ENCODE peak calls at places on chromosomes 13 and 19, in five cellular contexts. E is NCI-H2081; J is adrenal gland; B is neuronal stem cell; A is CD4-positive, CD25-positive, alpha-beta regulatory T cell. C is an unnamed sample.

GRCh38 chr19:38644719-38645118 is 2.7 kb upstream of the ACTN4 start:
- DNase-seq in E (no peak), J (no peak), B (no peak), A (no peak), C (no peak)

GRCh38 chr19:1647664-1648155 is 4.7 kb downstream of the TCF3 start:
- DNase-seq in E (no peak), J (no peak), B (no peak), A (no peak), C (no peak)

GRCh38 chr13:83955011-83955410 is 72.7 kb upstream of the SLITRK1 start:
- DNase-seq in E (no peak), J (no peak), B (no peak), A (no peak), C (no peak)

GRCh38 chr19:48469056-48469881 is at the start of gene CYTH2:
- DNase-seq in E (peak), J (peak), B (peak), A (peak), C (peak)

GRCh38 chr19:15210323-15210774 is 9.6 kb upstream of the NOTCH3 start:
- DNase-seq in E (no peak), J (peak), B (no peak), A (no peak), C (peak)

GRCh38 chr19:23345838-23346237 is 49.4 kb downstream of the ZNF91 start:
- DNase-seq in E (no peak), J (no peak), B (no peak), A (no peak), C (no peak)

GRCh38 chr13:114142137-114142550 is 9.7 kb upstream of the RASA3 start:
- DNase-seq in E (no peak), J (no peak), B (no peak), A (no peak), C (no peak)

GRCh38 chr13:109146912-109147624 is 517.7 kb downstream of the MYO16 start:
- DNase-seq in E (no peak), J (peak), B (no peak), A (no peak), C (no peak)

GRCh38 chr19:44777715-44778347 is at the start of gene CBLC:
- DNase-seq in E (peak), J (no peak), B (no peak), A (no peak), C (peak)

GRCh38 chr13:87535911-87536310 is 135.3 kb upstream of the SLITRK5 start:
- DNase-seq in E (no peak), J (no peak), B (no peak), A (no peak), C (no peak)

GRCh38 chr13:67200183-67200582 is 30.0 kb downstream of the PCDH9 start:
- DNase-seq in E (no peak), J (no peak), B (no peak), A (no peak), C (no peak)

GRCh38 chr19:44212865-44213346 is 574 bp downstream of the ZNF227 start:
- DNase-seq in E (peak), J (peak), B (no peak), A (no peak), C (no peak)

GRCh38 chr13:30746816-30747215 is 11.5 kb downstream of the ALOX5AP start:
- DNase-seq in E (no peak), J (no peak), B (no peak), A (no peak), C (no peak)

GRCh38 chr19:46617566-46618079 is 7.3 kb downstream of the PTGIR start:
- DNase-seq in E (no peak), J (no peak), B (no peak), A (no peak), C (no peak)

GRCh38 chr19:3056454-3057016 is 5.8 kb downstream of the TLE5 start:
- DNase-seq in E (peak), J (no peak), B (no peak), A (no peak), C (peak)

GRCh38 chr13:27644302-27644701 is 22.6 kb downstream of the POLR1D start:
- DNase-seq in E (no peak), J (peak), B (no peak), A (no peak), C (no peak)

GRCh38 chr13:39462456-39462855 is 140.5 kb downstream of the LHFPL6 start:
- DNase-seq in E (no peak), J (no peak), B (no peak), A (no peak), C (no peak)

GRCh38 chr19:54551293-54551692 is 22.3 kb upstream of the LILRA2 start:
- DNase-seq in E (no peak), J (no peak), B (no peak), A (no peak), C (no peak)

GRCh38 chr19:49455729-49456128 is 2.7 kb downstream of the ALDH16A1 start:
- DNase-seq in E (no peak), J (no peak), B (no peak), A (no peak), C (no peak)

GRCh38 chr19:41792513-41793413 is 3.6 kb upstream of the CEACAM3 start:
- DNase-seq in E (no peak), J (peak), B (peak), A (peak), C (no peak)

GRCh38 chr13:35630551-35631275 is 154.2 kb upstream of the MAB21L1 start:
- DNase-seq in E (peak), J (peak), B (peak), A (no peak), C (no peak)

GRCh38 chr19:33468361-33469170 is 53.0 kb downstream of the PEPD start:
- DNase-seq in E (no peak), J (peak), B (no peak), A (no peak), C (no peak)

GRCh38 chr19:28715157-28715556 is 497.8 kb downstream of the UQCRFS1 start:
- DNase-seq in E (no peak), J (no peak), B (no peak), A (no peak), C (no peak)

GRCh38 chr19:48635263-48635965 is 1.8 kb downstream of the DBP start:
- DNase-seq in E (peak), J (peak), B (peak), A (peak), C (peak)

GRCh38 chr19:1076046-1076386 is 9.0 kb downstream of the ARHGAP45 start:
- DNase-seq in E (no peak), J (no peak), B (no peak), A (no peak), C (no peak)

GRCh38 chr19:46863818-46864629 is 3.2 kb downstream of the ARHGAP35 start:
- DNase-seq in E (peak), J (no peak), B (peak), A (no peak), C (no peak)

GRCh38 chr19:44927746-44928145 is 13.3 kb downstream of the APOC1 start:
- DNase-seq in E (no peak), J (no peak), B (no peak), A (no peak), C (no peak)

GRCh38 chr13:39353988-39354387 is 249.0 kb downstream of the LHFPL6 start:
- DNase-seq in E (no peak), J (no peak), B (no peak), A (no peak), C (no peak)

GRCh38 chr13:73096173-73097117 is 37.6 kb downstream of the KLF5 start:
- DNase-seq in E (no peak), J (no peak), B (no peak), A (no peak), C (no peak)

GRCh38 chr19:31436121-31436776 is 87.0 kb upstream of the TSHZ3 start:
- DNase-seq in E (no peak), J (no peak), B (no peak), A (no peak), C (no peak)

GRCh38 chr13:44365899-44366298 is 7.7 kb upstream of the SERP2 start:
- DNase-seq in E (no peak), J (no peak), B (no peak), A (no peak), C (no peak)

GRCh38 chr13:34867590-34867989 is 74.5 kb upstream of the NBEA start:
- DNase-seq in E (no peak), J (no peak), B (no peak), A (no peak), C (no peak)

GRCh38 chr13:61339054-61339621 is 76.5 kb downstream of the PCDH20 start:
- DNase-seq in E (no peak), J (no peak), B (no peak), A (no peak), C (no peak)